ENCODE peak calls at places on chromosomes 2 and 18, in four cellular contexts. J is adipocyte, K is GM23248, H is IMR-90. C is an unnamed sample.
A peak's percentile ranks its signal among the peaks of the same experiment; 100 is the strongest.

GRCh38 chr2:66573412-66573811 is 138.5 kb downstream of the MEIS1 start:
- DNase-seq in K (no peak), H (peak; percentile 37), J (no peak), C (no peak)

GRCh38 chr2:156343096-156343939 is 10.8 kb upstream of the NR4A2 start:
- DNase-seq in K (no peak), J (no peak), H (no peak), C (no peak)

GRCh38 chr2:234702731-234703225 is 205.9 kb upstream of the ARL4C start:
- DNase-seq in K (no peak), H (no peak), J (no peak), C (no peak)

GRCh38 chr2:72098935-72099334 is 48.7 kb downstream of the CYP26B1 start:
- DNase-seq in H (no peak), J (no peak), K (peak; percentile 16), C (no peak)

GRCh38 chr18:50578651-50579050 is 18.8 kb downstream of the MAPK4 start:
- DNase-seq in J (no peak), K (no peak), H (no peak), C (no peak)

GRCh38 chr2:71064110-71064611 is 4.3 kb upstream of the NAGK start:
- DNase-seq in H (no peak), J (no peak), K (no peak), C (no peak)

GRCh38 chr2:161217597-161218185 is 57.5 kb downstream of the TANK start:
- DNase-seq in K (no peak), H (no peak), J (no peak), C (no peak)

GRCh38 chr18:53698907-53699306 is 525.6 kb downstream of the MBD2 start:
- DNase-seq in H (no peak), J (peak; percentile 75), K (peak; percentile 64), C (peak; percentile 5)

GRCh38 chr18:23872701-23873550 is 141.6 kb upstream of the TTC39C start:
- DNase-seq in H (no peak), K (no peak), J (no peak), C (no peak)

GRCh38 chr2:164947281-164947680 is 8.0 kb downstream of the SLC38A11 start:
- DNase-seq in K (no peak), H (no peak), J (no peak), C (no peak)

GRCh38 chr18:48792141-48792540 is 158.6 kb downstream of the SMAD7 start:
- DNase-seq in J (no peak), K (no peak), H (no peak), C (no peak)

GRCh38 chr2:31312898-31313297 is 78.9 kb downstream of the EHD3 start:
- DNase-seq in H (peak; percentile 88), K (peak; percentile 66), J (peak; percentile 32), C (peak; percentile 72)

GRCh38 chr18:8730080-8730827 is 24.9 kb downstream of the MTCL1 start:
- DNase-seq in J (no peak), K (no peak), H (peak; percentile 94), C (peak; percentile 96)

GRCh38 chr2:197972017-197972416 is 167.6 kb downstream of the PLCL1 start:
- DNase-seq in H (peak; percentile 72), J (peak; percentile 96), K (peak; percentile 94), C (peak; percentile 65)

GRCh38 chr2:135473567-135473966 is 57.5 kb downstream of the ZRANB3 start:
- DNase-seq in J (peak; percentile 48), H (peak; percentile 8), K (peak; percentile 34), C (peak; percentile 1)

GRCh38 chr2:74426181-74426758 is 4.7 kb downstream of the WDR54 start:
- DNase-seq in J (no peak), K (no peak), H (no peak), C (no peak)

GRCh38 chr2:200099271-200099670 is 143.9 kb downstream of the MAIP1 start:
- DNase-seq in K (no peak), H (no peak), J (no peak), C (no peak)

GRCh38 chr2:134120160-134120717 is 133.6 kb upstream of the MGAT5 start:
- DNase-seq in H (no peak), K (no peak), J (no peak), C (no peak)

GRCh38 chr2:241968417-241968816 is 98.9 kb downstream of the RTP5 start:
- DNase-seq in H (no peak), J (no peak), K (no peak), C (no peak)

GRCh38 chr2:101112772-101113157 is 38.4 kb downstream of the TBC1D8 start:
- DNase-seq in H (no peak), J (no peak), K (no peak), C (no peak)

GRCh38 chr2:233435436-233436190 is 81.3 kb downstream of the DGKD start:
- DNase-seq in J (no peak), H (no peak), K (no peak), C (no peak)

GRCh38 chr2:60047347-60047746 is 506.1 kb downstream of the BCL11A start:
- DNase-seq in H (no peak), K (no peak), J (no peak), C (no peak)

GRCh38 chr2:240480834-240481623 is 45.6 kb downstream of the GPC1 start:
- DNase-seq in H (no peak), K (no peak), J (no peak), C (no peak)

GRCh38 chr18:80067897-80068296 is 33.7 kb downstream of the RBFA start:
- DNase-seq in H (no peak), J (no peak), K (no peak), C (no peak)

GRCh38 chr2:150162241-150162942 is 325.1 kb downstream of the RND3 start:
- DNase-seq in J (no peak), K (no peak), H (no peak), C (no peak)

GRCh38 chr2:9178110-9178904 is 28.3 kb upstream of the ASAP2 start:
- DNase-seq in H (no peak), J (no peak), K (peak; percentile 47), C (peak; percentile 44)

GRCh38 chr2:9982248-9982647 is 30.8 kb downstream of the GRHL1 start:
- DNase-seq in J (peak; percentile 73), K (peak; percentile 92), H (peak; percentile 93), C (peak; percentile 96)

GRCh38 chr2:235021752-235022151 is 69.9 kb downstream of the SH3BP4 start:
- DNase-seq in J (peak; percentile 81), K (peak; percentile 94), H (peak; percentile 93), C (peak; percentile 89)

GRCh38 chr2:238306680-238306998 is 13.7 kb upstream of the TRAF3IP1 start:
- DNase-seq in K (no peak), J (no peak), H (no peak), C (no peak)

GRCh38 chr2:170261566-170261965 is 83.6 kb downstream of the MYO3B start:
- DNase-seq in K (no peak), H (no peak), J (no peak), C (no peak)

GRCh38 chr2:71778514-71779305 is 325.3 kb downstream of the DYSF start:
- DNase-seq in H (no peak), J (peak; percentile 31), K (peak; percentile 15), C (no peak)

GRCh38 chr2:164388511-164388910 is 232.8 kb downstream of the GRB14 start:
- DNase-seq in H (peak; percentile 63), K (peak; percentile 77), J (peak; percentile 77), C (peak; percentile 92)

GRCh38 chr2:113711857-113712256 is 44.6 kb downstream of the SLC35F5 start:
- DNase-seq in H (no peak), K (no peak), J (no peak), C (no peak)

GRCh38 chr2:213703699-213704098 is 419.4 kb downstream of the SPAG16 start:
- DNase-seq in K (no peak), H (no peak), J (no peak), C (no peak)

GRCh38 chr2:98907966-98908905 is 27.8 kb downstream of the CRACDL start:
- DNase-seq in J (peak; percentile 20), H (no peak), K (no peak), C (no peak)

DNA sequence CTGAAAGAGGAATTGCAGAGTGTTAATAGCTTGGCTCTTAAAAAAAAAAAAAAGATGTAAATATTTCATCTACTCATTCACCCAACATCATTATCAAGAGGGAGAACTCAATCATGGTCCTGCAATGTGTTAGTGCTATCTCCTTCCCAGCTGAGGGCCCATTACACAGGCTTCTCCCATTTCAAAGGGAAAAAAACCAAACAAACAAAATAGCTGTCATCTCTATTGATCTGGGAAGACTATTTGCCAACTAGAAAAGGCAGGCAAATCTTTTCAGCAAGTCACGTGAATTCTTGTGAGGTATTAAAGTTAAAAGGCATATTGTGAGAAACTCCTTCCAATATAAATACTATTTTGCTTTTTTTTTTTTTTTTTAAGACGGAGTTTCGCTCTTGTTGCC is 194.3 kb downstream of the MYO1B start:
- DNase-seq in J (no peak), H (no peak), K (no peak), C (no peak)
- H3K9ac ChIP-seq in J (no peak overlapping the region), H (no peak overlapping the region), K (no peak overlapping the region), C (no peak overlapping the region)

GRCh38 chr2:37819228-37819627 is 105.9 kb upstream of the RMDN2 start:
- DNase-seq in J (peak; percentile 63), H (peak; percentile 97), K (peak; percentile 96), C (peak; percentile 92)
- H3K9ac ChIP-seq in J (no peak overlapping the region), H (no peak overlapping the region), K (peak overlapping the region; percentile 23), C (peak overlapping the region; percentile 21)

DNA sequence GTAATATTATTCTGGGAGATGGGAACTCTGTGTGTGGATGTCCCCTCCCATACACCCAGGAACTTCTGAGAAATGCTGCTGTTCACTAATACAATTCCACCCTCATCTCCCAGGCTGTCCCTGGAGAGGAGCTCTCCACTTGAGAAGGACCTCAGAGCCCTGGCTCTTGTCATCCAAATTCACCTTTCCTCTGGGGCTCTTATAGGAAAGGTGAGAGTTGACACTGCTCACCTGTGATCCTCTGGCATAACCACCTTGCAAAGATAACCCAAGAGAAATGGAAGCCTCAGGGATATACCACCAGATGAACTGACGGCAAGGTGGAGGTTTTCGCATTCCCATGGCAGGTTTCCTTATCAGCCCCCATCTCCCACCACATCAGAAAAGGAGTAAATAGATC is 52.0 kb downstream of the IL1RL2 start:
- DNase-seq in K (no peak), J (no peak), H (no peak), C (no peak)
- H3K9ac ChIP-seq in K (peak overlapping the region; percentile 34), J (no peak overlapping the region), H (no peak overlapping the region), C (no peak overlapping the region)

GRCh38 chr2:47401789-47402554 is 984 bp upstream of the MSH2 start:
- DNase-seq in K (peak; percentile 4), H (no peak), J (no peak), C (no peak)
- H3K9ac ChIP-seq in K (peak overlapping the region; percentile 79), H (peak overlapping the region; percentile 73), J (peak overlapping the region; percentile 78), C (peak overlapping the region; percentile 81)